ENCODE peak calls at places on chromosomes 13 and 19, in four cellular contexts. U, P, L and O are unnamed samples.
A peak's percentile ranks its signal among the peaks of the same experiment; 100 is the strongest.

GRCh38 chr19:8080832-8081231 is 28.3 kb downstream of the CCL25 start:
- DNase-seq in P (no peak), U (no peak), L (no peak), O (no peak)

GRCh38 chr19:37698216-37698615 is 21.3 kb downstream of the ZNF607 start:
- DNase-seq in P (no peak), U (no peak), L (no peak), O (no peak)

GRCh38 chr13:48562296-48563066 is 29.6 kb upstream of the RCBTB2 start:
- DNase-seq in L (peak; percentile 27), U (no peak), P (no peak), O (peak; percentile 84)

GRCh38 chr19:49761625-49762311 is 1.3 kb downstream of the TSKS start:
- DNase-seq in U (peak; percentile 48), L (no peak), P (peak; percentile 30), O (no peak)

GRCh38 chr13:26202365-26202972 is 19.6 kb downstream of the RNF6 start:
- DNase-seq in U (peak; percentile 18), L (no peak), P (no peak), O (no peak)

GRCh38 chr19:1516395-1516753 is 3.6 kb upstream of the ADAMTSL5 start:
- DNase-seq in U (no peak), P (no peak), L (no peak), O (no peak)

GRCh38 chr13:86856996-86857395 is 814.2 kb upstream of the SLITRK5 start:
- DNase-seq in U (no peak), P (no peak), L (no peak), O (no peak)

GRCh38 chr19:54967611-54968010 is 1.4 kb downstream of the NLRP2 start:
- DNase-seq in U (no peak), P (no peak), L (no peak), O (no peak)

GRCh38 chr13:104382941-104383340 is 1316.7 kb upstream of the SLC10A2 start:
- DNase-seq in U (no peak), L (no peak), P (no peak), O (no peak)

GRCh38 chr19:45558399-45558878 is 26.2 kb downstream of the OPA3 start:
- DNase-seq in P (peak; percentile 74), U (peak; percentile 52), L (peak; percentile 31), O (peak; percentile 35)

GRCh38 chr13:39616087-39616694 is 13.2 kb upstream of the LHFPL6 start:
- DNase-seq in L (no peak), U (peak; percentile 82), P (peak; percentile 64), O (peak; percentile 57)

GRCh38 chr19:5718579-5719273 is 1.2 kb downstream of the LONP1 start:
- DNase-seq in P (no peak), U (peak; percentile 66), L (no peak), O (peak; percentile 69)